ENCODE peak calls at places on chromosomes 3 and 15, in nine cellular contexts. X, C, I, P, Z, W, D, A and G are unnamed samples.

GRCh38 chr15:39400002-39400401 is 180.9 kb upstream of the THBS1 start:
- DNase-seq in X (no peak), C (no peak), I (no peak), P (no peak), Z (no peak), W (no peak), D (no peak), A (no peak), G (no peak)

GRCh38 chr3:55903680-55904079 is 416.6 kb upstream of the WNT5A start:
- DNase-seq in X (no peak), C (no peak), I (no peak), P (no peak), Z (no peak), W (no peak), D (no peak), A (no peak), G (no peak)

GRCh38 chr15:71312731-71313460 is 197.6 kb downstream of the THSD4 start:
- DNase-seq in X (no peak), C (no peak), I (no peak), P (no peak), Z (no peak), W (no peak), D (no peak), A (no peak), G (no peak)

GRCh38 chr3:51937014-51937413 is 4.7 kb downstream of the RRP9 start:
- DNase-seq in X (peak; percentile 63), C (peak; percentile 7), I (no peak), P (no peak), Z (no peak), W (peak; percentile 29), D (no peak), A (no peak), G (peak; percentile 5)

GRCh38 chr15:48419896-48420295 is 88.7 kb downstream of the DUT start:
- DNase-seq in X (no peak), C (no peak), I (no peak), P (no peak), Z (no peak), W (no peak), D (no peak), A (no peak), G (no peak)

GRCh38 chr15:75981149-75981815 is 30.9 kb downstream of the NRG4 start:
- DNase-seq in X (no peak), C (no peak), I (no peak), P (no peak), Z (no peak), W (no peak), D (no peak), A (no peak), G (no peak)

GRCh38 chr15:31433101-31433500 is 106.5 kb downstream of the KLF13 start:
- DNase-seq in X (no peak), C (no peak), I (no peak), P (no peak), Z (no peak), W (no peak), D (no peak), A (no peak), G (no peak)

GRCh38 chr3:71061581-71061980 is 521.9 kb downstream of the FOXP1 start:
- DNase-seq in X (no peak), C (no peak), I (no peak), P (no peak), Z (no peak), W (no peak), D (no peak), A (no peak), G (no peak)

GRCh38 chr3:101829066-101829830 is 20.1 kb upstream of the NFKBIZ start:
- DNase-seq in X (no peak), C (peak; percentile 42), I (peak; percentile 70), P (peak; percentile 84), Z (peak; percentile 33), W (no peak), D (no peak), A (peak; percentile 72), G (no peak)

GRCh38 chr3:44529927-44530326 is 25.1 kb upstream of the ZKSCAN7 start:
- DNase-seq in X (no peak), C (no peak), I (peak; percentile 27), P (no peak), Z (peak; percentile 3), W (no peak), D (no peak), A (no peak), G (no peak)

GRCh38 chr3:188240189-188240981 is 86.4 kb downstream of the LPP start:
- DNase-seq in X (no peak), C (no peak), I (no peak), P (no peak), Z (no peak), W (no peak), D (no peak), A (no peak), G (no peak)

GRCh38 chr3:6671363-6671762 is 189.6 kb upstream of the GRM7 start:
- DNase-seq in X (no peak), C (no peak), I (no peak), P (no peak), Z (no peak), W (no peak), D (no peak), A (no peak), G (no peak)

GRCh38 chr3:52498134-52499054 is 3.3 kb downstream of the STAB1 start:
- DNase-seq in X (no peak), C (no peak), I (peak; percentile 60), P (no peak), Z (no peak), W (no peak), D (no peak), A (peak; percentile 57), G (no peak)

GRCh38 chr3:67724434-67724833 is 70.0 kb upstream of the SUCLG2 start:
- DNase-seq in X (no peak), C (no peak), I (no peak), P (no peak), Z (no peak), W (no peak), D (no peak), A (no peak), G (no peak)

GRCh38 chr15:62853114-62853832 is 189.3 kb upstream of the TPM1 start:
- DNase-seq in X (no peak), C (no peak), I (no peak), P (no peak), Z (peak; percentile 67), W (no peak), D (no peak), A (no peak), G (no peak)

GRCh38 chr3:129276385-129276784 is 2.3 kb upstream of the HMCES start:
- DNase-seq in X (no peak), C (no peak), I (no peak), P (no peak), Z (no peak), W (no peak), D (no peak), A (no peak), G (peak; percentile 83)

DNA sequence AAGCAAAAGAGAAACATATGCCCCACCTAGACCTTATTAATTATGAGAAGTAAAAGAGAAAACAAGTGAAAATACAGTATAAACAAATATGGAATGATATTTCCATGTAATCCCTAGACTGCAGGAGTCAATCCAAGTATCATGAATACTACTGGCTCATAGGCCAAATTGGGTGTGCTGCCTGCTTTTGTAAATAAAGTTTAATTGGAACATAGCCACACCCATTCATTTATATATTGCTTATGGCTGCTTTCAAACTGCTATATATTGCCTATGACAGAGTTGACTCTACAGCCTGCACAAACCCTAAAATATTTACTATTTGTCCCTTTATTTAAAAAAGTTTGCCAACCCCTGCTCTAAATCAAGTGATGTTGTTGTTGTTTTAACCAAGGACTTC is 5.3 kb downstream of the ULK4 start:
- DNase-seq in X (no peak), C (no peak), I (no peak), P (no peak), Z (no peak), W (no peak), D (no peak), A (no peak), G (no peak)
- TF ChIP-seq CTCF in X (no peak), C (no peak), I (no peak), P (no peak), Z (no peak), W (no peak), D (no peak), A (no peak), G (no peak)

DNA sequence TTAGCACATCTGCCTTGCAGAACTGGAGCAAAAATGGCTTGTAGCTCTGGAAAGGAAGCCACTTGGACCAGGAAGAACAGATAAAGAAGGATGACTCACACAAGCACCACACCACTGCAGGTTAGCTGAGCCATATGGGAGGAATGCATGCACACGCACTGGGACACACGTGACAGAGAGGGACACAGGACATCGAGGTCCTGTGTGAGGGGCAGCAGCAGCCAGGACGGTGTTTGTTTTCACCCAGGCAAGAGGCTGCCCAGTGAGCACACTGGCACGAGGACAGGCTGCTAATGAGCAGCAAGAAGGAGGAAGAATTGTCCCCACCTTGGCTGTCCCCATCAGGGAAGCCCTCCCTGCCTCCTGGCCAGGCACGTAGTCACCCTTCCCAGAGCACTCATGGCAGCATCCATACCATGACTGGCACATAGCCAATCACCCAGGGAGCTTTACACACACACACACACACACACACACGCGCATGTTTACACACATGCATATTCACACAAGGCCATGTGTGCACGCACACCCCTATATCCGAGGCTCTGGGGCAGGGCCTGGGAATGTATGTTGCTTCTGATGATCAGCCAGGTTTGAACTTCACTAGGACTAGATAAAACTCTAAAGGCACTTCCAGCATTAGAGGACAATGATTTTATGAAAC is 24.0 kb upstream of the SPTBN5 start:
- DNase-seq in X (no peak), C (peak; percentile 56), I (peak; percentile 74), P (peak; percentile 62), Z (peak; percentile 56), W (no peak), D (no peak), A (no peak), G (no peak)
- TF ChIP-seq CTCF in X (no peak), C (no peak), I (no peak), P (no peak), Z (no peak), W (no peak), D (no peak), A (no peak), G (no peak)

GRCh38 chr3:107687182-107687581 is 164.4 kb downstream of the BBX start:
- DNase-seq in X (no peak), C (no peak), I (no peak), P (no peak), Z (no peak), W (no peak), D (no peak), A (no peak), G (no peak)
- TF ChIP-seq CTCF in X (no peak), C (no peak), I (no peak), P (no peak), Z (no peak), W (no peak), D (no peak), A (no peak), G (no peak)

DNA sequence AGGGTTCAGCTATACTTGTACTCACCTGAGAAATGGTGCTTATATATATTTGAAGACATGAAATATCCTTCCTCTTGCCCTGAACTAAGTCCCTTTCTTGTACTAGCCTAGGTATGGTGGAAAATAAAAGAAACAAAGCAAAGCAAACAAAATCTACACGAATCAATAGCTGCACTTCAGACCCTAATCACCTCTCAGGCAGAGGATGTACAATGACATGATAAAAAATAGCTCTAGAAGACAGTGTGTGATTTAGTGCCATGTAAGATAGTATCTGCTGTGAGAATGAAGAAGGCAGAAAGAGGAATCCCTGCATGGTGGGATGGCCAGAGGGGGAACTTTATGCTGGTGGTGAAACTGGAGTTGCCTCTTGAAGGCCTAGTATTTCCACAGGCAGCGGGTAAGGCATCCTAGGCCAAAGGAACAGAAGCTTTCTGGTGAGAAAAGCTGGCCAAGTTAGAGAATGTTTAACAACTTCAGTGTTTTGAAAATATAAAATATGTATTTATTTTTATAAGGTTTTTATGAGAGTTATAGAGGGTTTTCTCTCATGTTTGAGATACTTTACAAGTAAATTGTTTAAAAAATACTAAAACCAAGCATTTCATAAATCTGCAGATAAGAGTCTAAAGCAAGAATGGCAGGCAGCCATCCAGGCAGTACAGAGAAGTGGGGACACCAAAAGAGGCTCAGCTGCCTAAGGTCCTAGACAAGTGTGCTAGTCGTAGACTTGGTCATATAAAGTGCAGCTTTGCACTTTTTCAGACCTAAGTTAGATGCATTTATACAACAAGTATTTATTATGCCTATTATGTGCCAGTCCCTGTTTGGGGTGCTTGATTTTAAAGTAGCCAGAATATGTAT is 14.9 kb downstream of the LEKR1 start:
- DNase-seq in X (no peak), C (no peak), I (no peak), P (no peak), Z (no peak), W (no peak), D (no peak), A (no peak), G (no peak)
- TF ChIP-seq CTCF in X (no peak), C (no peak), I (no peak), P (no peak), Z (no peak), W (no peak), D (no peak), A (no peak), G (no peak)